ENCODE peak calls at places on chromosomes 7 and 10, in nine cellular contexts. N, Y, X, H, V, E, Q, D and J are unnamed samples.

GRCh38 chr7:142886866-142887265 is 1.3 kb upstream of the TRPV6 start:
- DNase-seq in N (no peak), Y (peak; percentile 33), X (no peak), H (no peak), V (no peak), E (no peak), Q (no peak), D (no peak), J (no peak)

GRCh38 chr10:63236113-63236935 is 103.2 kb downstream of the NRBF2 start:
- DNase-seq in N (peak; percentile 65), Y (no peak), X (no peak), H (peak; percentile 8), V (peak; percentile 21), E (no peak), Q (no peak), D (no peak), J (peak; percentile 23)

GRCh38 chr10:100696477-100696901 is 48.9 kb upstream of the PAX2 start:
- DNase-seq in N (peak; percentile 26), Y (peak; percentile 22), X (no peak), H (no peak), V (no peak), E (peak; percentile 9), Q (no peak), D (no peak), J (no peak)

GRCh38 chr10:124521429-124521871 is 59.8 kb downstream of the LHPP start:
- DNase-seq in N (no peak), Y (no peak), X (no peak), H (no peak), V (no peak), E (no peak), Q (no peak), D (peak; percentile 73), J (no peak)

GRCh38 chr10:16828114-16828568 is 10.9 kb upstream of the RSU1 start:
- DNase-seq in N (peak; percentile 22), Y (no peak), X (peak; percentile 72), H (no peak), V (peak; percentile 67), E (peak; percentile 70), Q (peak; percentile 56), D (peak; percentile 18), J (peak; percentile 92)

GRCh38 chr10:113552014-113552413 is 839 bp upstream of the HABP2 start:
- DNase-seq in N (no peak), Y (no peak), X (no peak), H (no peak), V (no peak), E (no peak), Q (no peak), D (no peak), J (no peak)

GRCh38 chr7:29342761-29343160 is 148.2 kb downstream of the CHN2 start:
- DNase-seq in N (no peak), Y (no peak), X (no peak), H (no peak), V (no peak), E (no peak), Q (no peak), D (no peak), J (no peak)

GRCh38 chr10:31261502-31262311 is 57.3 kb upstream of the ZEB1 start:
- DNase-seq in N (no peak), Y (no peak), X (no peak), H (no peak), V (no peak), E (no peak), Q (no peak), D (no peak), J (no peak)

GRCh38 chr10:21452203-21452602 is 73.3 kb downstream of the SKIDA1 start:
- DNase-seq in N (no peak), Y (no peak), X (no peak), H (no peak), V (no peak), E (no peak), Q (no peak), D (no peak), J (no peak)

GRCh38 chr10:109861051-109861450 is 62.3 kb downstream of the XPNPEP1 start:
- DNase-seq in N (no peak), Y (no peak), X (no peak), H (no peak), V (no peak), E (no peak), Q (no peak), D (no peak), J (peak; percentile 1)